ENCODE peak calls at places on chromosomes 7 and 10, in ten cellular contexts. F is left cardiac atrium; W is left lung; Y is activated CD4-positive, alpha-beta T cell treated with anti-CD3 and anti-CD28 coated beads, Interleukin-2, amount 50 U/mL, for 48 hours; L is effector CD4-positive, alpha-beta T cell; P is HS-27A; D is AG04450; G is hepatic stellate cell; R is NCI-H2029 treated with DMSO at 0.1 percent for 48 hours; V is NCI-H2081. S is an unnamed sample.

GRCh38 chr7:153320728-153321127 is 561.2 kb downstream of the ACTR3B start:
- DNase-seq in F (no peak), W (no peak), Y (no peak), L (no peak), P (no peak), D (no peak), G (no peak), R (no peak), V (no peak), S (no peak)

GRCh38 chr7:88758355-88759215 is 915 bp upstream of the ZNF804B start:
- DNase-seq in F (peak; percentile 43), W (no peak), Y (peak; percentile 3), L (no peak), P (no peak), D (no peak), G (no peak), R (no peak), V (peak; percentile 64), S (no peak)

GRCh38 chr7:18421297-18422004 is 74.1 kb upstream of the HDAC9 start:
- DNase-seq in F (no peak), W (no peak), Y (no peak), L (no peak), P (no peak), D (no peak), G (no peak), R (no peak), V (no peak), S (no peak)

GRCh38 chr7:22782616-22783232 is 39.9 kb downstream of the TOMM7 start:
- DNase-seq in F (peak; percentile 70), W (peak; percentile 67), Y (peak; percentile 87), L (peak; percentile 50), P (peak; percentile 35), D (no peak), G (peak; percentile 65), R (peak; percentile 11), V (peak; percentile 61), S (peak; percentile 78)

GRCh38 chr10:132094581-132095234 is 29.0 kb downstream of the JAKMIP3 start:
- DNase-seq in F (no peak), W (no peak), Y (no peak), L (no peak), P (no peak), D (no peak), G (no peak), R (no peak), V (peak; percentile 51), S (no peak)

GRCh38 chr7:64905547-64905946 is 2.5 kb downstream of the ZNF273 start:
- DNase-seq in F (no peak), W (no peak), Y (no peak), L (no peak), P (no peak), D (no peak), G (no peak), R (no peak), V (no peak), S (no peak)

GRCh38 chr7:135980665-135981180 is 3.6 kb upstream of the MTPN start:
- DNase-seq in F (no peak), W (peak; percentile 34), Y (peak; percentile 50), L (peak; percentile 56), P (no peak), D (no peak), G (no peak), R (no peak), V (no peak), S (no peak)

GRCh38 chr7:70325509-70326101 is 727.3 kb downstream of the AUTS2 start:
- DNase-seq in F (no peak), W (no peak), Y (no peak), L (no peak), P (no peak), D (no peak), G (no peak), R (no peak), V (no peak), S (no peak)

GRCh38 chr7:1736826-1737225 is 66.7 kb downstream of the ELFN1 start:
- DNase-seq in F (no peak), W (no peak), Y (no peak), L (no peak), P (no peak), D (no peak), G (no peak), R (no peak), V (no peak), S (no peak)

GRCh38 chr7:151420144-151420543 is 10.3 kb upstream of the WDR86 start:
- DNase-seq in F (no peak), W (peak; percentile 7), Y (no peak), L (no peak), P (no peak), D (no peak), G (no peak), R (no peak), V (no peak), S (no peak)

GRCh38 chr7:98213874-98214810 is 2.9 kb downstream of the BHLHA15 start:
- DNase-seq in F (peak; percentile 18), W (peak; percentile 25), Y (no peak), L (no peak), P (no peak), D (no peak), G (no peak), R (no peak), V (no peak), S (no peak)

GRCh38 chr10:132165416-132165980 is 21.2 kb upstream of the DPYSL4 start:
- DNase-seq in F (no peak), W (peak; percentile 25), Y (no peak), L (no peak), P (no peak), D (no peak), G (no peak), R (no peak), V (no peak), S (no peak)

GRCh38 chr7:76063525-76063924 is 15.6 kb downstream of the MDH2 start:
- DNase-seq in F (peak; percentile 69), W (no peak), Y (no peak), L (no peak), P (no peak), D (no peak), G (no peak), R (no peak), V (no peak), S (peak; percentile 67)

S was measured in right lobe of liver.